ENCODE peak calls at places on chromosomes 12 and 14, in four cellular contexts. One of them, this sample, is unnamed.

GRCh38 chr12:76462668-76463224 is 96.8 kb downstream of the OSBPL8 start:
- DNase-seq in NCI-H1417: no peak
- DNase-seq in EL: peak
- DNase-seq in Karpas-422: no peak
- DNase-seq in this sample: no peak

GRCh38 chr14:38256358-38256840 is 506 bp upstream of the CLEC14A start:
- DNase-seq in NCI-H1417: no peak
- DNase-seq in EL: no peak
- DNase-seq in Karpas-422: no peak
- DNase-seq in this sample: no peak

GRCh38 chr12:68497702-68498101 is 113.0 kb upstream of the RAP1B start:
- DNase-seq in NCI-H1417: no peak
- DNase-seq in EL: peak
- DNase-seq in Karpas-422: no peak
- DNase-seq in this sample: no peak

GRCh38 chr12:123895477-123895876 is 77.2 kb downstream of the CCDC92 start:
- DNase-seq in NCI-H1417: no peak
- DNase-seq in EL: no peak
- DNase-seq in Karpas-422: no peak
- DNase-seq in this sample: no peak

GRCh38 chr12:102687523-102687922 is 207.2 kb upstream of the IGF1 start:
- DNase-seq in NCI-H1417: no peak
- DNase-seq in EL: no peak
- DNase-seq in Karpas-422: no peak
- DNase-seq in this sample: no peak

GRCh38 chr12:76508128-76508661 is 51.4 kb downstream of the OSBPL8 start:
- DNase-seq in NCI-H1417: no peak
- DNase-seq in EL: no peak
- DNase-seq in Karpas-422: no peak
- DNase-seq in this sample: no peak

GRCh38 chr14:72782182-72782508 is 111.8 kb downstream of the DPF3 start:
- DNase-seq in NCI-H1417: no peak
- DNase-seq in EL: no peak
- DNase-seq in Karpas-422: no peak
- DNase-seq in this sample: no peak

GRCh38 chr12:106032141-106032925 is 106.4 kb downstream of the NUAK1 start:
- DNase-seq in NCI-H1417: no peak
- DNase-seq in EL: no peak
- DNase-seq in Karpas-422: no peak
- DNase-seq in this sample: no peak

GRCh38 chr14:44897844-44898151 is 63.9 kb downstream of the KLHL28 start:
- DNase-seq in NCI-H1417: no peak
- DNase-seq in EL: no peak
- DNase-seq in Karpas-422: no peak
- DNase-seq in this sample: no peak

GRCh38 chr12:114406326-114407033 is 536 bp upstream of the TBX5 start:
- DNase-seq in NCI-H1417: no peak
- DNase-seq in EL: peak
- DNase-seq in Karpas-422: no peak
- DNase-seq in this sample: no peak

GRCh38 chr12:15601210-15601800 is 187.9 kb downstream of the EPS8 start:
- DNase-seq in NCI-H1417: no peak
- DNase-seq in EL: peak
- DNase-seq in Karpas-422: no peak
- DNase-seq in this sample: no peak

GRCh38 chr12:87848248-87848868 is 180.8 kb downstream of the C12orf50 start:
- DNase-seq in NCI-H1417: peak
- DNase-seq in EL: peak
- DNase-seq in Karpas-422: peak
- DNase-seq in this sample: no peak

GRCh38 chr12:112843272-112843671 is 51.7 kb downstream of the RPH3A start:
- DNase-seq in NCI-H1417: no peak
- DNase-seq in EL: peak
- DNase-seq in Karpas-422: no peak
- DNase-seq in this sample: no peak

GRCh38 chr12:131105736-131106356 is 152.1 kb downstream of the ADGRD1 start:
- DNase-seq in NCI-H1417: no peak
- DNase-seq in EL: no peak
- DNase-seq in Karpas-422: no peak
- DNase-seq in this sample: peak

GRCh38 chr12:3311027-3311402 is 180.0 kb upstream of the PRMT8 start:
- DNase-seq in NCI-H1417: no peak
- DNase-seq in EL: no peak
- DNase-seq in Karpas-422: no peak
- DNase-seq in this sample: peak

GRCh38 chr14:75905505-75905904 is 76.3 kb downstream of the TGFB3 start:
- DNase-seq in NCI-H1417: peak
- DNase-seq in EL: no peak
- DNase-seq in Karpas-422: no peak
- DNase-seq in this sample: peak

This sample was measured in left colon.